ENCODE peak calls at places on chromosomes 2 and 18, in five cellular contexts. Z, J, K, I and W are unnamed samples. For H3K27me3, the result is how much of the 10 kb centered on the place peaks cover.

GRCh38 chr2:19187323-19188020 is 171.0 kb downstream of the OSR1 start:
- DNase-seq in K (no peak), Z (no peak), I (no peak), J (no peak), W (no peak)

GRCh38 chr2:4674007-4674406 is 970.6 kb downstream of the DCDC2C start:
- DNase-seq in Z (no peak), I (peak), J (no peak), K (no peak), W (peak)

GRCh38 chr2:99701503-99701902 is 211.7 kb upstream of the REV1 start:
- DNase-seq in K (peak), Z (no peak), J (no peak), I (no peak), W (no peak)

GRCh38 chr2:169979025-169979424 is 151.8 kb downstream of the UBR3 start:
- DNase-seq in I (no peak), Z (no peak), K (no peak), J (no peak), W (no peak)

GRCh38 chr18:70422061-70422965 is 133.5 kb downstream of the SOCS6 start:
- DNase-seq in K (no peak), I (no peak), J (peak), Z (peak), W (no peak)

GRCh38 chr2:241008711-241009121 is 10.3 kb downstream of the SNED1 start:
- DNase-seq in K (peak), Z (no peak), I (peak), J (no peak), W (no peak)

GRCh38 chr2:79782540-79782939 is 269.7 kb downstream of the CTNNA2 start:
- DNase-seq in Z (no peak), K (no peak), J (no peak), I (no peak), W (no peak)

GRCh38 chr2:219001577-219002394 is 8.6 kb upstream of the CRYBA2 start:
- DNase-seq in K (no peak), J (no peak), I (no peak), Z (no peak), W (no peak)

GRCh38 chr18:3449702-3450357 is at the start of gene TGIF1:
- DNase-seq in K (peak), I (peak), J (peak), Z (peak), W (peak)

GRCh38 chr2:67717692-67718091 is 320.6 kb downstream of the ETAA1 start:
- DNase-seq in K (no peak), I (no peak), Z (no peak), J (no peak), W (no peak)
- H3K4me3 ChIP-seq in K (no peak), I (no peak), Z (no peak), J (no peak), W (no peak)

GRCh38 chr18:31138709-31139108 is 23.9 kb downstream of the DSC1 start:
- DNase-seq in Z (no peak), I (no peak), K (no peak), J (no peak), W (no peak)

GRCh38 chr18:31129398-31130115 is 27.3 kb upstream of the DSC2 start:
- DNase-seq in J (no peak), Z (no peak), K (no peak), I (no peak), W (no peak)

GRCh38 chr18:31134988-31135529 is 27.6 kb downstream of the DSC1 start:
- DNase-seq in J (no peak), I (no peak), Z (no peak), K (no peak), W (no peak)
- H3K27me3 ChIP-seq in J (under half), I (under half), Z (under half), K (under half), W (under half)

GRCh38 chr2:64937341-64938230 is 51.6 kb upstream of the SLC1A4 start:
- DNase-seq in K (no peak), Z (no peak), J (peak), I (peak), W (no peak)
- H3K4me3 ChIP-seq in K (no peak), Z (no peak), J (no peak), I (peak), W (no peak)

GRCh38 chr2:233105930-233106329 is 45.8 kb downstream of the INPP5D start:
- DNase-seq in Z (no peak), J (no peak), I (no peak), K (no peak), W (no peak)

GRCh38 chr2:233107011-233107410 is 46.9 kb downstream of the INPP5D start:
- DNase-seq in Z (no peak), J (no peak), K (no peak), I (no peak), W (no peak)

GRCh38 chr2:233111427-233111826 is 51.3 kb downstream of the INPP5D start:
- DNase-seq in J (no peak), I (no peak), Z (no peak), K (no peak), W (no peak)

GRCh38 chr2:233107906-233108305 is 47.8 kb downstream of the INPP5D start:
- DNase-seq in I (no peak), Z (peak), K (no peak), J (no peak), W (no peak)

GRCh38 chr2:233108611-233109490 is 48.7 kb downstream of the INPP5D start:
- DNase-seq in I (peak), J (no peak), Z (no peak), K (no peak), W (no peak)
- H3K27me3 ChIP-seq in I (under half), J (under half), Z (under half), K (under half), W (under half)

DNA sequence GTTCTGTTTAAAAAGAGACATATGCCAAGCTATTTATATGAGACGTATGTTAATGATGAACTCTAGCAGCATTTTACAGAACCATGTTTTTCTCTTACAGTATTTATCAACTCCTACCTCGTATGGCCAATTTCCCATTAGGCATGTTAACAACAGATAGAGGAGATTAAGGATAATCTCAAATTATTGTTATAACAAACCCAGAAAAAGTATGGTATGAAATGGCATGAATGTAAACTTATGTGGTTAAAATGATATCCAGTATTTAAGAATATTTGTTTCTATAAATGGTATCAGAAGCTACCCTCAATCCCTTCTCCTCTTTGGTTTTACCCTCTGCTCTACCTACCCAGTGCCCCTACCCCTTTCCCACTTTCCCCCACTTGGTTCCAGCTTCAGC is 132.0 kb downstream of the IKZF2 start:
- DNase-seq in Z (no peak), I (no peak), K (no peak), J (no peak), W (no peak)
- H3K4me3 ChIP-seq in Z (no peak), I (no peak), K (no peak), J (no peak), W (no peak)